ENCODE peak calls at places on chromosomes 2 and 18, in nine cellular contexts. One of them, this sample, is unnamed. For H3K36me3, the result is how much of the 10 kb centered on the place peaks cover.

GRCh38 chr2:147792966-147793617 is 51.7 kb upstream of the ACVR2A start:
- DNase-seq in BE2C: no peak
- DNase-seq in transverse colon: no peak
- DNase-seq in DND-41: no peak
- DNase-seq in CD8-positive, alpha-beta memory T cell: no peak
- DNase-seq in neural progenitor cell: peak
- DNase-seq in CD8-positive, alpha-beta T cell: no peak
- DNase-seq in adrenal gland: no peak
- DNase-seq in CD4-positive, alpha-beta memory T cell: no peak
- DNase-seq in this sample: no peak

GRCh38 chr18:26480897-26481795 is 67.2 kb downstream of the KCTD1 start:
- DNase-seq in BE2C: no peak
- DNase-seq in transverse colon: no peak
- DNase-seq in DND-41: no peak
- DNase-seq in CD8-positive, alpha-beta memory T cell: no peak
- DNase-seq in neural progenitor cell: no peak
- DNase-seq in CD8-positive, alpha-beta T cell: no peak
- DNase-seq in adrenal gland: peak
- DNase-seq in CD4-positive, alpha-beta memory T cell: no peak
- DNase-seq in this sample: no peak

GRCh38 chr18:43277164-43277600 is at the start of gene SYT4:
- DNase-seq in BE2C: peak
- DNase-seq in transverse colon: no peak
- DNase-seq in DND-41: no peak
- DNase-seq in CD8-positive, alpha-beta memory T cell: no peak
- DNase-seq in neural progenitor cell: peak
- DNase-seq in CD8-positive, alpha-beta T cell: no peak
- DNase-seq in adrenal gland: peak
- DNase-seq in CD4-positive, alpha-beta memory T cell: no peak
- DNase-seq in this sample: no peak

GRCh38 chr2:46010925-46011490 is 286.2 kb upstream of the EPAS1 start:
- DNase-seq in BE2C: no peak
- DNase-seq in transverse colon: no peak
- DNase-seq in DND-41: no peak
- DNase-seq in CD8-positive, alpha-beta memory T cell: no peak
- DNase-seq in neural progenitor cell: peak
- DNase-seq in CD8-positive, alpha-beta T cell: no peak
- DNase-seq in adrenal gland: no peak
- DNase-seq in CD4-positive, alpha-beta memory T cell: peak
- DNase-seq in this sample: no peak

GRCh38 chr2:46014911-46015654 is 282.1 kb upstream of the EPAS1 start:
- DNase-seq in BE2C: no peak
- DNase-seq in transverse colon: no peak
- DNase-seq in DND-41: no peak
- DNase-seq in CD8-positive, alpha-beta memory T cell: no peak
- DNase-seq in neural progenitor cell: peak
- DNase-seq in CD8-positive, alpha-beta T cell: no peak
- DNase-seq in adrenal gland: no peak
- DNase-seq in CD4-positive, alpha-beta memory T cell: no peak
- DNase-seq in this sample: no peak

GRCh38 chr2:101805146-101806088 is 107.9 kb downstream of the MAP4K4 start:
- DNase-seq in BE2C: peak
- DNase-seq in transverse colon: no peak
- DNase-seq in DND-41: no peak
- DNase-seq in CD8-positive, alpha-beta memory T cell: no peak
- DNase-seq in neural progenitor cell: no peak
- DNase-seq in CD8-positive, alpha-beta T cell: no peak
- DNase-seq in adrenal gland: no peak
- DNase-seq in CD4-positive, alpha-beta memory T cell: no peak
- DNase-seq in this sample: no peak

GRCh38 chr2:207681431-207681830 is 30.0 kb upstream of the CCNYL1 start:
- DNase-seq in BE2C: no peak
- DNase-seq in transverse colon: no peak
- DNase-seq in DND-41: no peak
- DNase-seq in CD8-positive, alpha-beta memory T cell: no peak
- DNase-seq in neural progenitor cell: no peak
- DNase-seq in CD8-positive, alpha-beta T cell: no peak
- DNase-seq in adrenal gland: no peak
- DNase-seq in CD4-positive, alpha-beta memory T cell: no peak
- DNase-seq in this sample: no peak

GRCh38 chr2:31770718-31771117 is 190.0 kb upstream of the SRD5A2 start:
- DNase-seq in BE2C: no peak
- DNase-seq in transverse colon: no peak
- DNase-seq in DND-41: no peak
- DNase-seq in CD8-positive, alpha-beta memory T cell: no peak
- DNase-seq in neural progenitor cell: no peak
- DNase-seq in CD8-positive, alpha-beta T cell: no peak
- DNase-seq in adrenal gland: no peak
- DNase-seq in CD4-positive, alpha-beta memory T cell: no peak
- DNase-seq in this sample: no peak

GRCh38 chr2:23502096-23502495 is 117.1 kb downstream of the KLHL29 start:
- DNase-seq in BE2C: no peak
- DNase-seq in transverse colon: no peak
- DNase-seq in DND-41: no peak
- DNase-seq in CD8-positive, alpha-beta memory T cell: no peak
- DNase-seq in neural progenitor cell: no peak
- DNase-seq in CD8-positive, alpha-beta T cell: no peak
- DNase-seq in adrenal gland: no peak
- DNase-seq in CD4-positive, alpha-beta memory T cell: no peak
- DNase-seq in this sample: no peak

GRCh38 chr2:20366672-20367116 is 16.1 kb upstream of the PUM2 start:
- DNase-seq in BE2C: no peak
- DNase-seq in transverse colon: no peak
- DNase-seq in DND-41: no peak
- DNase-seq in CD8-positive, alpha-beta memory T cell: no peak
- DNase-seq in neural progenitor cell: no peak
- DNase-seq in CD8-positive, alpha-beta T cell: no peak
- DNase-seq in adrenal gland: no peak
- DNase-seq in CD4-positive, alpha-beta memory T cell: no peak
- DNase-seq in this sample: no peak

GRCh38 chr2:45892757-45893156 is 241.3 kb downstream of the PRKCE start:
- DNase-seq in BE2C: no peak
- DNase-seq in transverse colon: no peak
- DNase-seq in DND-41: no peak
- DNase-seq in CD8-positive, alpha-beta memory T cell: no peak
- DNase-seq in neural progenitor cell: no peak
- DNase-seq in CD8-positive, alpha-beta T cell: no peak
- DNase-seq in adrenal gland: no peak
- DNase-seq in CD4-positive, alpha-beta memory T cell: no peak
- DNase-seq in this sample: no peak

GRCh38 chr18:79775441-79776221 is 22.1 kb upstream of the KCNG2 start:
- DNase-seq in BE2C: no peak
- DNase-seq in transverse colon: peak
- DNase-seq in DND-41: no peak
- DNase-seq in CD8-positive, alpha-beta memory T cell: peak
- DNase-seq in neural progenitor cell: no peak
- DNase-seq in CD8-positive, alpha-beta T cell: no peak
- DNase-seq in adrenal gland: no peak
- DNase-seq in CD4-positive, alpha-beta memory T cell: no peak
- DNase-seq in this sample: no peak

GRCh38 chr2:63544017-63544627 is 44.2 kb downstream of the WDPCP start:
- DNase-seq in BE2C: no peak
- DNase-seq in transverse colon: no peak
- DNase-seq in DND-41: no peak
- DNase-seq in CD8-positive, alpha-beta memory T cell: no peak
- DNase-seq in neural progenitor cell: peak
- DNase-seq in CD8-positive, alpha-beta T cell: no peak
- DNase-seq in adrenal gland: no peak
- DNase-seq in CD4-positive, alpha-beta memory T cell: no peak
- DNase-seq in this sample: no peak

GRCh38 chr2:73984203-73984921 is at the start of gene TET3:
- DNase-seq in BE2C: peak
- DNase-seq in transverse colon: peak
- DNase-seq in DND-41: no peak
- DNase-seq in CD8-positive, alpha-beta memory T cell: no peak
- DNase-seq in neural progenitor cell: peak
- DNase-seq in CD8-positive, alpha-beta T cell: no peak
- DNase-seq in adrenal gland: peak
- DNase-seq in CD4-positive, alpha-beta memory T cell: no peak
- DNase-seq in this sample: no peak

DNA sequence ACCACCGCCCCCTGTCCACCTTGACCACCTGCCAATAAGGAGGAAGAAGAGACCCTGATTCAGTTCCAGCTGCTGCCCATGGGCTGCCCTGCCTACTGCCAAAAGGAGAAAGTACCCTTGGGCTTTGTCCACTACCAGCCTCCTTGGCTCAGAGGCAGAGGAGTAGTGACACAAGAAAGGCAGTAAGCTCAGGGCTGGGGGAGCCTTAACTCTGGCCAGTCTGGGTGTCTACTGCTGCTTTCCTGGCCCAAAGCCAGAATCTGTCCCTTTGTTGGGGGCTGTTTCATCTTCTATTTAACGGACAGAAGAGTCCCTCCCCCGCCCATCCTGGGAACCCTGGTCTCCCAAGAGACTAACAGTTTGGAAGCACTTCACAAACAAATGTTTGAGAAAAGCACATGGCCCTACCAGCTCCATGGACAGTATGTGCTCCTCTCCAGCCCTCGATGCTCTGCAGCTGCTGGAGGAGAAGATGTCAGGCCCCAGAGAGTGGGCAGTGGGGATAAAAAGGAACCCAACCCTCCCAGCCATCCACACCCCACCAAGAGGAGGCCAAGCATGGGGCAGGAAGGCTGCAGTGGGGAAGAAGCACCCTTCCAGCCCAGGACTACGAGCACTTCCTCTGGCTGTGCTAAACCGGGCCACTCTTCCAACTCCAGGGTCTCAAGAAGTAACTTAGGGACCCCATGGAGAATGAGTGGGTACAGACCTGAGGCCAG is 1.3 kb downstream of the ATG9A start:
- DNase-seq in BE2C: no peak
- DNase-seq in transverse colon: no peak
- DNase-seq in DND-41: no peak
- DNase-seq in CD8-positive, alpha-beta memory T cell: no peak
- DNase-seq in neural progenitor cell: no peak
- DNase-seq in CD8-positive, alpha-beta T cell: no peak
- DNase-seq in adrenal gland: no peak
- DNase-seq in CD4-positive, alpha-beta memory T cell: no peak
- DNase-seq in this sample: no peak
- H3K36me3 ChIP-seq in BE2C: under half
- H3K36me3 ChIP-seq in transverse colon: under half
- H3K36me3 ChIP-seq in DND-41: half or more
- H3K36me3 ChIP-seq in CD8-positive, alpha-beta memory T cell: under half
- H3K36me3 ChIP-seq in neural progenitor cell: under half
- H3K36me3 ChIP-seq in CD8-positive, alpha-beta T cell: under half
- H3K36me3 ChIP-seq in adrenal gland: under half
- H3K36me3 ChIP-seq in CD4-positive, alpha-beta memory T cell: half or more
- H3K36me3 ChIP-seq in this sample: under half

GRCh38 chr2:191790737-191791136 is 56.2 kb downstream of the CAVIN2 start:
- DNase-seq in BE2C: no peak
- DNase-seq in transverse colon: no peak
- DNase-seq in DND-41: no peak
- DNase-seq in CD8-positive, alpha-beta memory T cell: no peak
- DNase-seq in neural progenitor cell: no peak
- DNase-seq in CD8-positive, alpha-beta T cell: no peak
- DNase-seq in adrenal gland: no peak
- DNase-seq in CD4-positive, alpha-beta memory T cell: no peak
- DNase-seq in this sample: no peak
- H3K36me3 ChIP-seq in BE2C: under half
- H3K36me3 ChIP-seq in transverse colon: under half
- H3K36me3 ChIP-seq in DND-41: under half
- H3K36me3 ChIP-seq in CD8-positive, alpha-beta memory T cell: under half
- H3K36me3 ChIP-seq in neural progenitor cell: under half
- H3K36me3 ChIP-seq in CD8-positive, alpha-beta T cell: under half
- H3K36me3 ChIP-seq in adrenal gland: under half
- H3K36me3 ChIP-seq in CD4-positive, alpha-beta memory T cell: under half
- H3K36me3 ChIP-seq in this sample: under half

GRCh38 chr18:64854112-64854511 is 705.2 kb upstream of the LINC00305 start:
- DNase-seq in BE2C: no peak
- DNase-seq in transverse colon: no peak
- DNase-seq in DND-41: no peak
- DNase-seq in CD8-positive, alpha-beta memory T cell: no peak
- DNase-seq in neural progenitor cell: no peak
- DNase-seq in CD8-positive, alpha-beta T cell: no peak
- DNase-seq in adrenal gland: no peak
- DNase-seq in CD4-positive, alpha-beta memory T cell: no peak
- DNase-seq in this sample: no peak
- H3K36me3 ChIP-seq in BE2C: under half
- H3K36me3 ChIP-seq in transverse colon: under half
- H3K36me3 ChIP-seq in DND-41: under half
- H3K36me3 ChIP-seq in CD8-positive, alpha-beta memory T cell: under half
- H3K36me3 ChIP-seq in neural progenitor cell: under half
- H3K36me3 ChIP-seq in CD8-positive, alpha-beta T cell: under half
- H3K36me3 ChIP-seq in adrenal gland: under half
- H3K36me3 ChIP-seq in CD4-positive, alpha-beta memory T cell: under half
- H3K36me3 ChIP-seq in this sample: under half

DNA sequence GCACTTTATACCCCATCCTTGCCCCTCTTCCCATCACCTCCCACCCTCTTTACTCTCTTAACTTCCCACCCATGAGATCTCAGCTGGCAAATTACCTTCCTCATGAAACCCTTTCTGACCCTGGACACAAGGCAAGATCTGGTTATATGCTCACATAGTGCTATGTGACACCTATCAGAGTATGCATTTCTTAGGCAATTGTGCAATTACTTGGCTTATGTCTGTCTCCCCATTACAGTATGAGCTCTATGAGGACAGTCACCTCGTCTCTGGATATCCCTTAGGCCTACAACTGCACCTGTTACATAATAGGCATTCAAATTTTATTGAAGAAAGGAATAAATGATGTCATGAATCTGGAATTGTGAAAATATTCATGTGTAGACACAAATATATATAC is 91.4 kb downstream of the ZNF385B start:
- DNase-seq in BE2C: no peak
- DNase-seq in transverse colon: no peak
- DNase-seq in DND-41: no peak
- DNase-seq in CD8-positive, alpha-beta memory T cell: no peak
- DNase-seq in neural progenitor cell: no peak
- DNase-seq in CD8-positive, alpha-beta T cell: no peak
- DNase-seq in adrenal gland: no peak
- DNase-seq in CD4-positive, alpha-beta memory T cell: no peak
- DNase-seq in this sample: no peak
- H3K36me3 ChIP-seq in BE2C: under half
- H3K36me3 ChIP-seq in transverse colon: under half
- H3K36me3 ChIP-seq in DND-41: under half
- H3K36me3 ChIP-seq in CD8-positive, alpha-beta memory T cell: under half
- H3K36me3 ChIP-seq in neural progenitor cell: under half
- H3K36me3 ChIP-seq in CD8-positive, alpha-beta T cell: under half
- H3K36me3 ChIP-seq in adrenal gland: under half
- H3K36me3 ChIP-seq in CD4-positive, alpha-beta memory T cell: under half
- H3K36me3 ChIP-seq in this sample: under half

This sample was measured in ascending aorta.